ENCODE peak calls at places on chromosomes 4 and X, in eight cellular contexts. One of them, this sample, is unnamed.

GRCh38 chr4:7326306-7326692 is 108.4 kb downstream of the PSAPL1 start:
- DNase-seq in cardiac fibroblast: no peak
- DNase-seq in T47D: no peak
- DNase-seq in D341Med: no peak
- DNase-seq in KBM-7: no peak
- DNase-seq in kidney: peak; percentile 54
- DNase-seq in AG20443: no peak
- DNase-seq in activated naive CD8-positive, alpha-beta T cell treated with anti-CD3 and anti-CD28 coated beads for 36 hours: no peak
- DNase-seq in this sample: no peak

GRCh38 chr4:1693131-1693896 is 9.2 kb upstream of the FAM53A start:
- DNase-seq in cardiac fibroblast: peak; percentile 85
- DNase-seq in T47D: peak; percentile 91
- DNase-seq in D341Med: peak; percentile 81
- DNase-seq in KBM-7: peak; percentile 84
- DNase-seq in kidney: peak; percentile 85
- DNase-seq in AG20443: peak; percentile 79
- DNase-seq in activated naive CD8-positive, alpha-beta T cell treated with anti-CD3 and anti-CD28 coated beads for 36 hours: peak; percentile 69
- DNase-seq in this sample: peak; percentile 90

GRCh38 chr4:72094054-72094780 is 62.4 kb downstream of the NPFFR2 start:
- DNase-seq in cardiac fibroblast: no peak
- DNase-seq in T47D: no peak
- DNase-seq in D341Med: no peak
- DNase-seq in KBM-7: no peak
- DNase-seq in kidney: no peak
- DNase-seq in AG20443: no peak
- DNase-seq in activated naive CD8-positive, alpha-beta T cell treated with anti-CD3 and anti-CD28 coated beads for 36 hours: no peak
- DNase-seq in this sample: no peak

GRCh38 chr4:25814323-25814722 is 48.5 kb downstream of the SEL1L3 start:
- DNase-seq in cardiac fibroblast: peak; percentile 80
- DNase-seq in T47D: no peak
- DNase-seq in D341Med: no peak
- DNase-seq in KBM-7: no peak
- DNase-seq in kidney: no peak
- DNase-seq in AG20443: no peak
- DNase-seq in activated naive CD8-positive, alpha-beta T cell treated with anti-CD3 and anti-CD28 coated beads for 36 hours: no peak
- DNase-seq in this sample: no peak

GRCh38 chr4:132587626-132588025 is 561.5 kb upstream of the PCDH10 start:
- DNase-seq in cardiac fibroblast: peak; percentile 44
- DNase-seq in T47D: no peak
- DNase-seq in D341Med: no peak
- DNase-seq in KBM-7: no peak
- DNase-seq in kidney: no peak
- DNase-seq in AG20443: no peak
- DNase-seq in activated naive CD8-positive, alpha-beta T cell treated with anti-CD3 and anti-CD28 coated beads for 36 hours: no peak
- DNase-seq in this sample: no peak

GRCh38 chrX:71615056-71615455 is 3.3 kb downstream of the CXCR3 start:
- DNase-seq in cardiac fibroblast: no peak
- DNase-seq in T47D: no peak
- DNase-seq in D341Med: no peak
- DNase-seq in KBM-7: no peak
- DNase-seq in kidney: no peak
- DNase-seq in AG20443: no peak
- DNase-seq in activated naive CD8-positive, alpha-beta T cell treated with anti-CD3 and anti-CD28 coated beads for 36 hours: no peak
- DNase-seq in this sample: no peak

GRCh38 chrX:74242050-74242449 is 61.9 kb upstream of the ZCCHC13 start:
- DNase-seq in cardiac fibroblast: peak; percentile 62
- DNase-seq in T47D: no peak
- DNase-seq in D341Med: no peak
- DNase-seq in KBM-7: no peak
- DNase-seq in kidney: no peak
- DNase-seq in AG20443: peak; percentile 11
- DNase-seq in activated naive CD8-positive, alpha-beta T cell treated with anti-CD3 and anti-CD28 coated beads for 36 hours: no peak
- DNase-seq in this sample: peak; percentile 74

GRCh38 chr4:64771149-64771548 is 361.9 kb upstream of the TECRL start:
- DNase-seq in cardiac fibroblast: no peak
- DNase-seq in T47D: no peak
- DNase-seq in D341Med: no peak
- DNase-seq in KBM-7: no peak
- DNase-seq in kidney: no peak
- DNase-seq in AG20443: no peak
- DNase-seq in activated naive CD8-positive, alpha-beta T cell treated with anti-CD3 and anti-CD28 coated beads for 36 hours: no peak
- DNase-seq in this sample: no peak

GRCh38 chr4:33160126-33160525 is 2440.0 kb downstream of the PCDH7 start:
- DNase-seq in cardiac fibroblast: peak; percentile 55
- DNase-seq in T47D: peak; percentile 62
- DNase-seq in D341Med: peak; percentile 33
- DNase-seq in KBM-7: peak; percentile 0
- DNase-seq in kidney: no peak
- DNase-seq in AG20443: peak; percentile 56
- DNase-seq in activated naive CD8-positive, alpha-beta T cell treated with anti-CD3 and anti-CD28 coated beads for 36 hours: no peak
- DNase-seq in this sample: no peak

GRCh38 chr4:61619528-61619927 is 419.4 kb downstream of the ADGRL3 start:
- DNase-seq in cardiac fibroblast: no peak
- DNase-seq in T47D: peak; percentile 9
- DNase-seq in D341Med: peak; percentile 22
- DNase-seq in KBM-7: no peak
- DNase-seq in kidney: no peak
- DNase-seq in AG20443: no peak
- DNase-seq in activated naive CD8-positive, alpha-beta T cell treated with anti-CD3 and anti-CD28 coated beads for 36 hours: no peak
- DNase-seq in this sample: no peak

GRCh38 chr4:84177831-84178230 is 321.3 kb downstream of the NKX6-1 start:
- DNase-seq in cardiac fibroblast: no peak
- DNase-seq in T47D: no peak
- DNase-seq in D341Med: no peak
- DNase-seq in KBM-7: no peak
- DNase-seq in kidney: no peak
- DNase-seq in AG20443: no peak
- DNase-seq in activated naive CD8-positive, alpha-beta T cell treated with anti-CD3 and anti-CD28 coated beads for 36 hours: no peak
- DNase-seq in this sample: no peak

GRCh38 chr4:151049430-151049884 is 34.4 kb upstream of the LRBA start:
- DNase-seq in cardiac fibroblast: no peak
- DNase-seq in T47D: no peak
- DNase-seq in D341Med: no peak
- DNase-seq in KBM-7: no peak
- DNase-seq in kidney: no peak
- DNase-seq in AG20443: no peak
- DNase-seq in activated naive CD8-positive, alpha-beta T cell treated with anti-CD3 and anti-CD28 coated beads for 36 hours: no peak
- DNase-seq in this sample: no peak

This sample was measured in dermis blood vessel endothelial cell.